ENCODE peak calls at places on chromosomes 12 and 14, in six cellular contexts. T is GM23338, O is astrocyte, V is fibroblast of lung, N is endothelial cell of umbilical vein, W is mesenchymal stem cell. F is an unnamed sample.

GRCh38 chr14:24909523-24910302 is 140.2 kb downstream of the STXBP6 start:
- DNase-seq in W (no peak), T (no peak), V (no peak), N (no peak), O (no peak), F (no peak)

GRCh38 chr12:51905507-51906438 is 1.5 kb upstream of the ACVRL1 start:
- DNase-seq in N (peak; percentile 90), W (peak; percentile 91), O (no peak), V (peak; percentile 74), T (no peak), F (peak; percentile 91)

GRCh38 chr14:25836647-25837046 is 761.2 kb downstream of the NOVA1 start:
- DNase-seq in O (no peak), T (no peak), V (no peak), W (no peak), N (no peak), F (no peak)

GRCh38 chr12:132771126-132771838 is 9.7 kb upstream of the ANKLE2 start:
- DNase-seq in N (no peak), W (no peak), V (peak; percentile 18), T (no peak), O (no peak), F (peak; percentile 45)

GRCh38 chr12:111775205-111776193 is 8.8 kb downstream of the ALDH2 start:
- DNase-seq in W (peak; percentile 90), T (no peak), O (peak; percentile 72), V (peak; percentile 93), N (peak; percentile 98), F (no peak)

GRCh38 chr12:9820281-9820930 is 6.9 kb upstream of the KLRF1 start:
- DNase-seq in W (no peak), V (no peak), O (no peak), T (no peak), N (no peak), F (no peak)

GRCh38 chr14:85527006-85527405 is 2.9 kb upstream of the FLRT2 start:
- DNase-seq in W (peak; percentile 21), N (peak; percentile 74), O (peak; percentile 60), T (no peak), V (peak; percentile 23), F (peak; percentile 70)

GRCh38 chr14:93032301-93032929 is 83.3 kb downstream of the ITPK1 start:
- DNase-seq in O (no peak), N (no peak), V (no peak), W (no peak), T (no peak), F (peak; percentile 62)

GRCh38 chr12:11701398-11701797 is 51.9 kb downstream of the ETV6 start:
- DNase-seq in T (no peak), V (no peak), W (peak; percentile 60), O (no peak), N (peak; percentile 33), F (no peak)

GRCh38 chr12:124075836-124076235 is 102.8 kb downstream of the ZNF664 start:
- DNase-seq in N (no peak), T (no peak), V (no peak), W (no peak), O (no peak), F (no peak)

GRCh38 chr14:102323102-102323501 is 3.6 kb downstream of the ZNF839 start:
- DNase-seq in T (peak; percentile 74), V (peak; percentile 86), N (peak; percentile 71), O (peak; percentile 52), W (peak; percentile 83), F (peak; percentile 96)

GRCh38 chr12:114921796-114922195 is 237.8 kb upstream of the TBX3 start:
- DNase-seq in N (no peak), T (no peak), W (no peak), V (no peak), O (no peak), F (peak; percentile 36)

GRCh38 chr12:77153706-77154105 is 88.3 kb upstream of the E2F7 start:
- DNase-seq in T (no peak), V (peak; percentile 9), W (no peak), O (no peak), N (no peak), F (peak; percentile 67)

GRCh38 chr12:52367876-52368275 is 595 bp upstream of the KRT85 start:
- DNase-seq in V (no peak), O (no peak), W (no peak), N (no peak), T (no peak), F (no peak)

GRCh38 chr12:57138526-57139272 is 8.7 kb downstream of the LRP1-AS start:
- DNase-seq in W (no peak), V (peak; percentile 65), N (no peak), T (no peak), O (no peak), F (peak; percentile 77)

GRCh38 chr14:62206456-62206855 is 444.2 kb downstream of the SNAPC1 start:
- DNase-seq in N (peak; percentile 17), V (peak; percentile 37), W (peak; percentile 16), O (no peak), T (no peak), F (peak; percentile 11)

GRCh38 chr12:70418101-70418500 is 52.0 kb downstream of the KCNMB4 start:
- DNase-seq in V (no peak), O (peak; percentile 34), W (no peak), T (no peak), N (no peak), F (peak; percentile 91)

GRCh38 chr12:131242741-131243496 is 289.2 kb downstream of the ADGRD1 start:
- DNase-seq in V (no peak), W (no peak), N (no peak), T (peak; percentile 64), O (no peak), F (peak; percentile 7)

GRCh38 chr12:26524862-26525465 is 308.0 kb downstream of the ITPR2 start:
- DNase-seq in V (peak; percentile 42), N (peak; percentile 21), T (peak; percentile 46), W (peak; percentile 13), O (no peak), F (peak; percentile 24)

GRCh38 chr12:89976866-89977265 is 268.2 kb upstream of the ATP2B1 start:
- DNase-seq in T (no peak), W (peak; percentile 11), O (no peak), V (no peak), N (no peak), F (peak; percentile 29)

GRCh38 chr12:46373303-46374182 is 970 bp upstream of the SLC38A2 start:
- DNase-seq in O (no peak), T (peak; percentile 79), W (peak; percentile 82), V (peak; percentile 71), N (peak; percentile 80), F (peak; percentile 80)

GRCh38 chr14:55913324-55914035 is 204.7 kb upstream of the PELI2 start:
- DNase-seq in T (no peak), N (peak; percentile 88), V (peak; percentile 45), O (peak; percentile 97), W (peak; percentile 6), F (no peak)

GRCh38 chr12:11839093-11839641 is 189.7 kb downstream of the ETV6 start:
- DNase-seq in O (peak; percentile 83), V (peak; percentile 59), T (no peak), W (peak; percentile 67), N (peak; percentile 93), F (peak; percentile 13)

GRCh38 chr14:73778736-73779135 is 64.6 kb upstream of the PNMA1 start:
- DNase-seq in T (no peak), O (no peak), N (no peak), V (no peak), W (no peak), F (no peak)

GRCh38 chr14:21346532-21347135 is 37.2 kb downstream of the SUPT16H start:
- DNase-seq in V (peak; percentile 43), N (no peak), O (peak; percentile 25), T (no peak), W (peak; percentile 4), F (peak; percentile 71)

GRCh38 chr12:114695305-114695592 is 11.3 kb upstream of the TBX3 start:
- DNase-seq in V (no peak), O (no peak), W (no peak), N (no peak), T (no peak), F (no peak)

DNA sequence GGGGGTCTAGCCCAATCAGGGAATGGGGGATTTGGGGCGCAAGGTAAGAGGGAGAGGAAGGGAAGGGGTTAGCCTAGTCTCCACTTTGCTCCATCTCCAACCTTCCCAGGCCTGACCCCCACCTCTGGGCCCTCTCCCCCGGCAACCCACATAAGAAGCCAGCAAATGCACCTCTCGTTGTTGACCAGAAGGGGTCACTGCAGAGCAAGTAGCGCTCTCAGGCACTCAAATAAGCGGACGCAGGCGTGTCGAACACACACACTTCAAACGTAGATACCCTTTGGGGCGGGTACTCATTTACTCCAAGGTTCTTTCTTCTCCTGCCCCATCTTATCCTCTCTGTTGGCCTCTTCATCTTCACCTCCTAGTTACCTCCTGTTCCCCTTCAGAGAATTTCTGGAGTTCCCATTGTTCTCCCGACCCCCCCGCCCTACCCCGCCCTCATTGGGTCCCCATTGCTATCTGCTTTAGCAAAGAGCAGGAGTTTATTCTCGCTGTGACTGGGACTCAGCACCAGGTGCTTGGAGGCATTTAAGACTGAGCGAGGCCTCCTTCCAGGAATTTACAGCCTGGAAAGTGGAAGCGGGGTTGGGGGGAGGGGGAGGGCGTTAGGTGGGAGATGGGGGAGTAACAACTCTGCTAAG is 1.5 kb upstream of the SRRM4 start:
- DNase-seq in O (peak; percentile 2), W (peak; percentile 31), N (peak; percentile 29), T (peak; percentile 94), V (peak; percentile 40), F (peak; percentile 62)
- H3K4me2 ChIP-seq in O (no peak overlapping the region), W (no peak overlapping the region), N (no peak overlapping the region), T (peak overlapping the region; percentile 99), V (no peak overlapping the region), F (no peak overlapping the region)

DNA sequence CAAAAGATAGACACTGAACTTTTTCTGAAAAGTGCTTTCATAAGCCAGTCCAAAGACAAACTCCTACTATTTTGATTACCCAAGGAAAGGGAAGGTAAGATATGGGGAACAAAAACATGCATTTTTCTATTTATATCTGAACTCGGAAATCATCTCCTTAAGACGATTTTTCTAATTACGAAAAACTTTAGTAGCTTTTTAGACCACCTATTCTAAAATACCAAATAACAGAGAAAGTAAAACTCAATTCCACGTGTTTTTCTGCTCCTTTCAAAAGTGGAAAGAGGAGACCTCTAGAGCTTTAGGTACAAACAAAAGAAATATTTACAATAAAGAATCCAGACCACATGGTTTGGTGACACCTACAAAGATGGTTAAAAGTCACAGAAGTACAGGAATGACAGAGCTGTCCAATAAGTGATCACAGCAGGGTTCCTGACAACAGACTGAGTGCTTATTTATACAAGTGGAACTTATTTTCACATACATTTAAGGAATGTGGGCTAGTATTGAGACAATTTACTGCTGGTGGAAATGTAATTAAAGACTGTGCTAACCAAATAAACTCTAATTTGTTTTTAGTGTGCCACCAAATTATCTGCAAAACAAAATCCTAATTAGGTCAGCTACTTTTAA is 2.5 kb downstream of the LRIG3 start:
- DNase-seq in V (peak; percentile 31), W (peak; percentile 26), N (peak; percentile 68), T (no peak), O (no peak), F (peak; percentile 36)
- H3K4me2 ChIP-seq in V (peak overlapping the region; percentile 67), W (peak overlapping the region; percentile 47), N (peak overlapping the region; percentile 100), T (peak overlapping the region; percentile 78), O (peak overlapping the region; percentile 90), F (peak overlapping the region; percentile 94)

DNA sequence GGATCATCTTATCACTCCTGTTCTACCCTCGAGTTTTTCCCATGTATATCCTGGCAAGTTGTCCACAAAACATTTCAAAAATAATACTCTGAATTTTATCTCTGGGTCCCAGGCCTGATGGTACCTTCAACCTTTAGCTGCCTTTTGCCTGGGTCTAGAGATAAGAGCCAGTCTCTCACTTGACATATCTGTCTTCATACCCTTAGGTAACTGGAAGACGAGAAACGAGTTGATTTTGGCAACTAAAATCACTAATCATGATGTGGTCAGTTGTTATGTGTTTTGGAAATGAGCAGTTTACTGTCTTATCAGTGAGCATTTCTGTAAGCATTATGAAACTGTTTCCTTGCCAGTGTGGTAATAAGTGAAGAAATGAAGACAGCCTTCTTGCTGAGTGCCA is 6.3 kb downstream of the RNF10 start:
- DNase-seq in T (no peak), O (peak; percentile 74), N (peak; percentile 87), W (peak; percentile 50), V (no peak), F (peak; percentile 46)
- H3K4me2 ChIP-seq in T (no peak overlapping the region), O (no peak overlapping the region), N (no peak overlapping the region), W (no peak overlapping the region), V (no peak overlapping the region), F (no peak overlapping the region)

GRCh38 chr14:104656014-104656714 is 33.3 kb upstream of the INF2 start:
- DNase-seq in O (no peak), N (no peak), W (no peak), V (no peak), T (no peak), F (peak; percentile 52)
- H3K4me2 ChIP-seq in O (no peak overlapping the region), N (no peak overlapping the region), W (no peak overlapping the region), V (no peak overlapping the region), T (no peak overlapping the region), F (no peak overlapping the region)